ENCODE peak calls at places on chromosomes 4 and X, in nine cellular contexts. One of them, this sample, is unnamed.

GRCh38 chrX:154531626-154532025 is 15.0 kb downstream of the G6PD start:
- DNase-seq in fibroblast of the aortic adventitia: peak
- DNase-seq in fibroblast of lung: no peak
- DNase-seq in GM12865: no peak
- DNase-seq in neural crest cell: no peak
- DNase-seq in AG04450: no peak
- DNase-seq in HFF-Myc: no peak
- DNase-seq in cardiac fibroblast: peak
- DNase-seq in OCI-LY7: no peak
- DNase-seq in this sample: no peak

GRCh38 chr4:65399131-65399530 is 271.2 kb downstream of the EPHA5 start:
- DNase-seq in neural crest cell: no peak
- DNase-seq in OCI-LY7: no peak
- DNase-seq in fibroblast of lung: no peak
- DNase-seq in AG04450: no peak
- DNase-seq in HFF-Myc: no peak
- DNase-seq in GM12865: no peak
- DNase-seq in fibroblast of the aortic adventitia: no peak
- DNase-seq in cardiac fibroblast: no peak
- DNase-seq in this sample: no peak

GRCh38 chr4:37591349-37591748 is 94.8 kb downstream of the RELL1 start:
- DNase-seq in AG04450: no peak
- DNase-seq in cardiac fibroblast: no peak
- DNase-seq in HFF-Myc: no peak
- DNase-seq in OCI-LY7: no peak
- DNase-seq in fibroblast of lung: no peak
- DNase-seq in GM12865: no peak
- DNase-seq in neural crest cell: no peak
- DNase-seq in fibroblast of the aortic adventitia: no peak
- DNase-seq in this sample: no peak

GRCh38 chrX:38919853-38920528 is 118.7 kb downstream of the MID1IP1 start:
- DNase-seq in neural crest cell: no peak
- DNase-seq in HFF-Myc: no peak
- DNase-seq in GM12865: no peak
- DNase-seq in fibroblast of the aortic adventitia: no peak
- DNase-seq in fibroblast of lung: no peak
- DNase-seq in cardiac fibroblast: no peak
- DNase-seq in AG04450: no peak
- DNase-seq in OCI-LY7: no peak
- DNase-seq in this sample: no peak

GRCh38 chr4:138242076-138242829 is at the start of gene SLC7A11:
- DNase-seq in neural crest cell: peak
- DNase-seq in GM12865: peak
- DNase-seq in OCI-LY7: peak
- DNase-seq in AG04450: peak
- DNase-seq in cardiac fibroblast: peak
- DNase-seq in HFF-Myc: peak
- DNase-seq in fibroblast of the aortic adventitia: peak
- DNase-seq in fibroblast of lung: peak
- DNase-seq in this sample: peak

GRCh38 chr4:10965196-10965595 is 280.6 kb upstream of the CLNK start:
- DNase-seq in fibroblast of lung: no peak
- DNase-seq in fibroblast of the aortic adventitia: no peak
- DNase-seq in OCI-LY7: no peak
- DNase-seq in HFF-Myc: no peak
- DNase-seq in cardiac fibroblast: no peak
- DNase-seq in AG04450: no peak
- DNase-seq in GM12865: no peak
- DNase-seq in neural crest cell: no peak
- DNase-seq in this sample: no peak

GRCh38 chrX:132612990-132613564 is 124.2 kb upstream of the MBNL3 start:
- DNase-seq in HFF-Myc: no peak
- DNase-seq in OCI-LY7: peak
- DNase-seq in fibroblast of lung: peak
- DNase-seq in fibroblast of the aortic adventitia: peak
- DNase-seq in cardiac fibroblast: peak
- DNase-seq in neural crest cell: peak
- DNase-seq in GM12865: peak
- DNase-seq in AG04450: no peak
- DNase-seq in this sample: peak

GRCh38 chr4:149121015-149121404 is 678.8 kb upstream of the NR3C2 start:
- DNase-seq in cardiac fibroblast: no peak
- DNase-seq in fibroblast of lung: no peak
- DNase-seq in HFF-Myc: no peak
- DNase-seq in AG04450: no peak
- DNase-seq in GM12865: no peak
- DNase-seq in OCI-LY7: no peak
- DNase-seq in fibroblast of the aortic adventitia: no peak
- DNase-seq in neural crest cell: no peak
- DNase-seq in this sample: no peak

GRCh38 chrX:12210196-12210815 is 72.0 kb downstream of the FRMPD4 start:
- DNase-seq in GM12865: no peak
- DNase-seq in OCI-LY7: no peak
- DNase-seq in neural crest cell: no peak
- DNase-seq in HFF-Myc: no peak
- DNase-seq in cardiac fibroblast: peak
- DNase-seq in AG04450: no peak
- DNase-seq in fibroblast of lung: peak
- DNase-seq in fibroblast of the aortic adventitia: peak
- DNase-seq in this sample: no peak

GRCh38 chrX:119880552-119881437 is 9.2 kb downstream of the NDUFA1 start:
- DNase-seq in HFF-Myc: peak
- DNase-seq in neural crest cell: peak
- DNase-seq in OCI-LY7: peak
- DNase-seq in fibroblast of lung: peak
- DNase-seq in GM12865: peak
- DNase-seq in cardiac fibroblast: peak
- DNase-seq in fibroblast of the aortic adventitia: peak
- DNase-seq in AG04450: no peak
- DNase-seq in this sample: peak

GRCh38 chr4:108628411-108628810 is 8.0 kb downstream of the RPL34 start:
- DNase-seq in GM12865: no peak
- DNase-seq in AG04450: no peak
- DNase-seq in OCI-LY7: no peak
- DNase-seq in HFF-Myc: no peak
- DNase-seq in fibroblast of lung: no peak
- DNase-seq in fibroblast of the aortic adventitia: peak
- DNase-seq in cardiac fibroblast: no peak
- DNase-seq in neural crest cell: no peak
- DNase-seq in this sample: no peak

DNA sequence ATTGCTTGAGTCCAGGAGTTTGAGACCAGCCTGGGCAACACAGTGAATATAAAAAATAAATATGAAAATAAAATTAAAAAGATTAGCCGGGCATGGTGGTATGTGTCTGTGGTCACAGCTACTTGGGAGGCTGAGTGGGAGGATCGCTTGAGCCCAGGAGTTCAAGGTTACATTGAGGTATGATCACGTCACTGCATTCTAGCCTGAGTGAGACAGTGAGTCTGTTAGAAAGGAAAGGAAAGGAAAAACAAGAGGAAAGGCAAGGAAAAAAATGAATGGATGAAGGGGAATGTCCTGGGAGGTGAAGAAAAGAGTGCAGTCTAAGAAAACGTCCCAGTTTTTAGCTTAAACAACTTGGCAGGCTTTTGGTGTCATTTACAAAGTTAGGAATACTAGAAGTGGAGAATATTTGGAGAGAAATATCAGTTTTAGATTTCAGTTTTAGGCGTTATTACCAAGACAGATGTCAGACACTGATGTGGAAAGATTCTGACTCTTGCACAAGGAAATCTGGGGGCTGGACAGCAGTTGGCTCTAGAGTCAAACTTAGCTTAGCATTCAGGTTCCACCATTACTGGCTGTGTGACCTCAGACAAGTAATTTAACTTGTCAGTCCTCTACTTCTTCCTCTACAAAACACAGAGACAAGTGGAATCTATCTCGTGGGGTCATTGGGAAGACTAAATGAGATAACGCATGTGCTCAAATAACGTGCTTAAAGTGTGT is 139.0 kb downstream of the TSPAN5 start:
- DNase-seq in GM12865: no peak
- DNase-seq in HFF-Myc: no peak
- DNase-seq in neural crest cell: no peak
- DNase-seq in fibroblast of the aortic adventitia: peak
- DNase-seq in fibroblast of lung: peak
- DNase-seq in cardiac fibroblast: peak
- DNase-seq in OCI-LY7: no peak
- DNase-seq in AG04450: peak
- DNase-seq in this sample: no peak
- TF ChIP-seq CTCF in GM12865: no peak
- TF ChIP-seq CTCF in HFF-Myc: no peak
- TF ChIP-seq CTCF in neural crest cell: no peak
- TF ChIP-seq CTCF in fibroblast of the aortic adventitia: no peak
- TF ChIP-seq CTCF in fibroblast of lung: no peak
- TF ChIP-seq CTCF in cardiac fibroblast: no peak
- TF ChIP-seq CTCF in OCI-LY7: no peak
- TF ChIP-seq CTCF in AG04450: no peak
- TF ChIP-seq CTCF in this sample: no peak

GRCh38 chr4:172666711-172667368 is 501.8 kb upstream of the GALNT7 start:
- DNase-seq in HFF-Myc: no peak
- DNase-seq in fibroblast of the aortic adventitia: peak
- DNase-seq in neural crest cell: no peak
- DNase-seq in fibroblast of lung: no peak
- DNase-seq in GM12865: peak
- DNase-seq in cardiac fibroblast: no peak
- DNase-seq in OCI-LY7: no peak
- DNase-seq in AG04450: no peak
- DNase-seq in this sample: no peak
- TF ChIP-seq CTCF in HFF-Myc: no peak
- TF ChIP-seq CTCF in fibroblast of the aortic adventitia: no peak
- TF ChIP-seq CTCF in neural crest cell: no peak
- TF ChIP-seq CTCF in fibroblast of lung: no peak
- TF ChIP-seq CTCF in GM12865: peak
- TF ChIP-seq CTCF in cardiac fibroblast: no peak
- TF ChIP-seq CTCF in OCI-LY7: no peak
- TF ChIP-seq CTCF in AG04450: no peak
- TF ChIP-seq CTCF in this sample: no peak

GRCh38 chr4:119317996-119318395 is 3.9 kb downstream of the FABP2 start:
- DNase-seq in AG04450: no peak
- DNase-seq in OCI-LY7: no peak
- DNase-seq in fibroblast of lung: no peak
- DNase-seq in cardiac fibroblast: no peak
- DNase-seq in neural crest cell: no peak
- DNase-seq in HFF-Myc: no peak
- DNase-seq in GM12865: no peak
- DNase-seq in fibroblast of the aortic adventitia: no peak
- DNase-seq in this sample: no peak

GRCh38 chr4:119310826-119311225 is 11.1 kb downstream of the FABP2 start:
- DNase-seq in cardiac fibroblast: no peak
- DNase-seq in neural crest cell: no peak
- DNase-seq in AG04450: no peak
- DNase-seq in fibroblast of lung: peak
- DNase-seq in HFF-Myc: no peak
- DNase-seq in GM12865: no peak
- DNase-seq in fibroblast of the aortic adventitia: no peak
- DNase-seq in OCI-LY7: no peak
- DNase-seq in this sample: no peak

GRCh38 chr4:119315036-119315435 is 6.9 kb downstream of the FABP2 start:
- DNase-seq in HFF-Myc: no peak
- DNase-seq in cardiac fibroblast: no peak
- DNase-seq in AG04450: no peak
- DNase-seq in neural crest cell: no peak
- DNase-seq in fibroblast of lung: no peak
- DNase-seq in GM12865: no peak
- DNase-seq in OCI-LY7: no peak
- DNase-seq in fibroblast of the aortic adventitia: peak
- DNase-seq in this sample: no peak

GRCh38 chr4:119313237-119313636 is 8.7 kb downstream of the FABP2 start:
- DNase-seq in OCI-LY7: no peak
- DNase-seq in fibroblast of the aortic adventitia: no peak
- DNase-seq in AG04450: no peak
- DNase-seq in GM12865: no peak
- DNase-seq in HFF-Myc: no peak
- DNase-seq in neural crest cell: no peak
- DNase-seq in fibroblast of lung: no peak
- DNase-seq in cardiac fibroblast: peak
- DNase-seq in this sample: no peak

DNA sequence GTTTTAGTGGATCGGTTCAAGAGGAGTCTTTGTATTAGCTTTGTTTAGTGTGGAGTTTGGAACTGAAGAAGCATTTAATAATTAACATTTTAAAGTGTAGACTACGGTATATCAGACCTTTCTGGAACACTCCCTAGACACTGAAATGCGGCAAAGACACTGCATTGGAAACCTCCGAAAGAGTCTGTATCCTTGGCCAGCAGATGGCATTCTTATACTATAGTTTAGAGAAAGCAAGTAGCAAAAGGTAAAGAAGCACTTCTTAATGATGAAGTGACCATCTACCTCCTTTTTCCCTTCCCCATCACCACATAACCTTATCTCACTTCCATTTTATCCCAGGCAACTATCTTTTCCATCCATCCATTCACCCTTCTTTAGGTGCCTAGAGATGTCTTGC is 7.6 kb downstream of the FABP2 start:
- DNase-seq in AG04450: no peak
- DNase-seq in fibroblast of the aortic adventitia: peak
- DNase-seq in HFF-Myc: no peak
- DNase-seq in OCI-LY7: peak
- DNase-seq in GM12865: peak
- DNase-seq in fibroblast of lung: peak
- DNase-seq in neural crest cell: no peak
- DNase-seq in cardiac fibroblast: peak
- DNase-seq in this sample: peak
- TF ChIP-seq CTCF in AG04450: peak
- TF ChIP-seq CTCF in fibroblast of the aortic adventitia: peak
- TF ChIP-seq CTCF in HFF-Myc: peak
- TF ChIP-seq CTCF in OCI-LY7: peak
- TF ChIP-seq CTCF in GM12865: peak
- TF ChIP-seq CTCF in fibroblast of lung: peak
- TF ChIP-seq CTCF in neural crest cell: peak
- TF ChIP-seq CTCF in cardiac fibroblast: peak
- TF ChIP-seq CTCF in this sample: peak

GRCh38 chrX:21974011-21974385 is 33.5 kb downstream of the SMS start:
- DNase-seq in HFF-Myc: no peak
- DNase-seq in fibroblast of lung: no peak
- DNase-seq in cardiac fibroblast: no peak
- DNase-seq in fibroblast of the aortic adventitia: no peak
- DNase-seq in neural crest cell: no peak
- DNase-seq in AG04450: no peak
- DNase-seq in GM12865: peak
- DNase-seq in OCI-LY7: no peak
- DNase-seq in this sample: peak

GRCh38 chrX:21972046-21972445 is 31.5 kb downstream of the SMS start:
- DNase-seq in AG04450: no peak
- DNase-seq in OCI-LY7: no peak
- DNase-seq in cardiac fibroblast: no peak
- DNase-seq in GM12865: no peak
- DNase-seq in HFF-Myc: no peak
- DNase-seq in fibroblast of lung: no peak
- DNase-seq in neural crest cell: no peak
- DNase-seq in fibroblast of the aortic adventitia: no peak
- DNase-seq in this sample: no peak

GRCh38 chrX:21973321-21974010 is 33.0 kb downstream of the SMS start:
- DNase-seq in fibroblast of the aortic adventitia: no peak
- DNase-seq in cardiac fibroblast: no peak
- DNase-seq in neural crest cell: no peak
- DNase-seq in GM12865: no peak
- DNase-seq in HFF-Myc: no peak
- DNase-seq in OCI-LY7: no peak
- DNase-seq in AG04450: no peak
- DNase-seq in fibroblast of lung: no peak
- DNase-seq in this sample: no peak

GRCh38 chrX:21975242-21975641 is 34.7 kb downstream of the SMS start:
- DNase-seq in fibroblast of lung: no peak
- DNase-seq in neural crest cell: no peak
- DNase-seq in AG04450: no peak
- DNase-seq in GM12865: no peak
- DNase-seq in fibroblast of the aortic adventitia: no peak
- DNase-seq in cardiac fibroblast: no peak
- DNase-seq in OCI-LY7: no peak
- DNase-seq in HFF-Myc: no peak
- DNase-seq in this sample: no peak

GRCh38 chrX:21972721-21973120 is 32.2 kb downstream of the SMS start:
- DNase-seq in HFF-Myc: no peak
- DNase-seq in AG04450: peak
- DNase-seq in GM12865: peak
- DNase-seq in cardiac fibroblast: peak
- DNase-seq in fibroblast of the aortic adventitia: peak
- DNase-seq in neural crest cell: no peak
- DNase-seq in fibroblast of lung: peak
- DNase-seq in OCI-LY7: no peak
- DNase-seq in this sample: no peak
- TF ChIP-seq CTCF in HFF-Myc: no peak
- TF ChIP-seq CTCF in AG04450: no peak
- TF ChIP-seq CTCF in GM12865: no peak
- TF ChIP-seq CTCF in cardiac fibroblast: no peak
- TF ChIP-seq CTCF in fibroblast of the aortic adventitia: peak
- TF ChIP-seq CTCF in neural crest cell: peak
- TF ChIP-seq CTCF in fibroblast of lung: no peak
- TF ChIP-seq CTCF in OCI-LY7: no peak
- TF ChIP-seq CTCF in this sample: peak